ENCODE peak calls at places on chromosomes 4 and X, in eight cellular contexts. Q is CD4-positive, alpha-beta T cell; K is mammary epithelial cell; O is left lung; H is vagina; X is SJSA1; S is GM23248; L is breast epithelium. I is an unnamed sample.

GRCh38 chr4:13347517-13348125 is 136.5 kb downstream of the RAB28 start:
- DNase-seq in O (no peak), Q (no peak), S (peak; percentile 56), L (no peak), X (peak; percentile 80), K (peak; percentile 6), H (no peak), I (no peak)

GRCh38 chr4:55008166-55009056 is 117.0 kb downstream of the KDR start:
- DNase-seq in X (no peak), H (no peak), Q (no peak), O (no peak), K (no peak), L (no peak), S (peak; percentile 24), I (no peak)

GRCh38 chrX:40099046-40099968 is 1.5 kb upstream of the BCOR start:
- DNase-seq in O (peak; percentile 54), L (no peak), Q (no peak), S (peak; percentile 59), X (peak; percentile 61), K (no peak), H (no peak), I (peak; percentile 34)

GRCh38 chr4:27366424-27366823 is 505.8 kb downstream of the STIM2 start:
- DNase-seq in H (no peak), X (no peak), O (no peak), L (no peak), S (peak; percentile 52), Q (no peak), K (peak; percentile 37), I (no peak)

GRCh38 chr4:138090145-138090917 is 151.8 kb downstream of the SLC7A11 start:
- DNase-seq in K (peak; percentile 75), S (peak; percentile 74), Q (no peak), X (peak; percentile 61), O (no peak), H (no peak), L (peak; percentile 28), I (peak; percentile 42)

GRCh38 chr4:102299708-102300107 is 45.6 kb downstream of the SLC39A8 start:
- DNase-seq in Q (no peak), L (no peak), X (peak; percentile 53), S (peak; percentile 70), O (no peak), H (no peak), K (peak; percentile 11), I (no peak)

GRCh38 chrX:46791927-46792825 is 33.3 kb upstream of the SLC9A7 start:
- DNase-seq in K (peak; percentile 91), S (peak; percentile 89), O (peak; percentile 45), X (peak; percentile 84), L (peak; percentile 46), H (no peak), Q (no peak), I (no peak)

GRCh38 chr4:67746797-67747495 is 7.2 kb downstream of the GNRHR start:
- DNase-seq in O (no peak), X (no peak), L (no peak), Q (no peak), K (peak; percentile 43), S (peak; percentile 67), H (no peak), I (no peak)

GRCh38 chrX:45614853-45615252 is 414.2 kb upstream of the DIPK2B start:
- DNase-seq in S (no peak), L (no peak), H (no peak), O (no peak), Q (no peak), X (no peak), K (peak; percentile 39), I (no peak)

GRCh38 chrX:26889574-26889973 is 573.6 kb downstream of the PPP4R3C start:
- DNase-seq in H (no peak), Q (no peak), X (no peak), K (no peak), S (peak; percentile 33), O (no peak), L (no peak), I (no peak)

GRCh38 chr4:44725166-44725565 is 1.2 kb downstream of the GNPDA2 start:
- DNase-seq in X (no peak), L (no peak), H (no peak), K (peak; percentile 20), S (peak; percentile 62), O (no peak), Q (no peak), I (no peak)

GRCh38 chr4:22029803-22030202 is 81.2 kb upstream of the KCNIP4 start:
- DNase-seq in L (no peak), Q (no peak), H (no peak), X (no peak), K (no peak), S (no peak), O (no peak), I (no peak)

GRCh38 chr4:87073570-87074470 is 139.0 kb downstream of the AFF1 start:
- DNase-seq in H (no peak), O (no peak), Q (peak; percentile 17), S (no peak), K (peak; percentile 17), L (no peak), X (no peak), I (no peak)

GRCh38 chr4:106587558-106587957 is 219.0 kb upstream of the GIMD1 start:
- DNase-seq in Q (no peak), H (no peak), L (no peak), S (peak; percentile 86), K (peak; percentile 82), X (peak; percentile 47), O (no peak), I (no peak)

GRCh38 chrX:70554081-70554480 is 109.4 kb downstream of the DLG3 start:
- DNase-seq in X (no peak), K (peak; percentile 7), Q (no peak), O (no peak), L (no peak), H (no peak), S (peak; percentile 56), I (no peak)

GRCh38 chr4:13349096-13349495 is 135.0 kb downstream of the RAB28 start:
- DNase-seq in H (no peak), S (peak; percentile 56), X (peak; percentile 79), K (peak; percentile 28), Q (no peak), O (no peak), L (no peak), I (no peak)

GRCh38 chr4:108080752-108081151 is 88.0 kb downstream of the LEF1 start:
- DNase-seq in L (no peak), K (no peak), O (no peak), Q (peak; percentile 35), X (no peak), S (no peak), H (no peak), I (no peak)

GRCh38 chrX:38055170-38055847 is 49.0 kb downstream of the SYTL5 start:
- DNase-seq in K (peak; percentile 60), H (no peak), O (no peak), S (peak; percentile 43), Q (no peak), L (no peak), X (no peak), I (no peak)

GRCh38 chrX:31590581-31591113 is 518.8 kb upstream of the FTHL17 start:
- DNase-seq in L (no peak), S (peak; percentile 74), Q (no peak), O (no peak), X (no peak), H (no peak), K (peak; percentile 48), I (no peak)

GRCh38 chrX:115367455-115367854 is 77.9 kb downstream of the LUZP4 start:
- DNase-seq in X (peak; percentile 62), O (no peak), H (no peak), K (peak; percentile 72), S (peak; percentile 81), L (peak; percentile 39), Q (no peak), I (no peak)

GRCh38 chrX:118521435-118521834 is 25.8 kb downstream of the DOCK11 start:
- DNase-seq in L (no peak), K (no peak), X (no peak), H (no peak), O (no peak), S (peak; percentile 82), Q (no peak), I (no peak)

GRCh38 chr4:152106113-152106763 is 345.4 kb upstream of the GATB start:
- DNase-seq in Q (no peak), L (no peak), O (peak; percentile 87), X (peak; percentile 92), K (peak; percentile 92), H (no peak), S (peak; percentile 97), I (peak; percentile 53)

GRCh38 chr4:6616087-6616995 is 24.1 kb upstream of the MRFAP1 start:
- DNase-seq in H (no peak), X (no peak), Q (no peak), O (no peak), S (no peak), K (no peak), L (no peak), I (no peak)
- H3K9me3 ChIP-seq in H (no peaks in the 10 kb centered on the region), X (no peaks in the 10 kb centered on the region), Q (no peaks in the 10 kb centered on the region), O (no peaks in the 10 kb centered on the region), S (no peaks in the 10 kb centered on the region), K (no peaks in the 10 kb centered on the region), L (no peaks in the 10 kb centered on the region), I (no peaks in the 10 kb centered on the region)

DNA sequence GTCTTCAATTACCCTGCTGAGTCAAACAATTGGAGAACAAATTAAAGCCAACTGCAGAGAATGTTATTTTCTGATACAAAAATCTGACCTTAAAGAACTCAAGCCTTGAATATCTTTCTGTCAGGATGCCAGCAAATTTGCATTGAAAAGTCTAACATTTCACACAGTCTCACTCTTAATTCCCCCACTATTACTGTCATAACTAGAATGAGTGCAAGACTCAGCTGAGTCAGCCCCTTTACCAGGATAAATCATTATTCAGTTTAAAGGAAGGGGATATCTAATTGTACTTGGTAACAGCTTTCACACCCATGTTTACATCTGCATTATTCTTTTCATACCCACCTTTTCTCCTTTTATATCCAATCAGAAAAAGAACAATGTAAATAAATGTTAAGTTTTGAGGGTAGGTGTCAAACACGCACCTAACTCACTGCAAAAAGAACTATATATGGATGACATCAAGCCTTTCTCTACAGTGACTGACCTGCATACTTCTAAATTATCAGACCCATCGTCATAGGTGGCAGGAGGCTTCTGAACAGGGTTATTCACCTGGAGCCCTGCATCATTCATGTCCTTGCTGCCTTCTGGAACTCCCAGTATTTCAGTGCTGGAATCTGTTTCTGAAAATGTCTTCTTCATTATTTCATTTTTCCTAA is 117.4 kb downstream of the TMA16 start:
- DNase-seq in L (no peak), Q (no peak), O (no peak), X (no peak), H (no peak), S (no peak), K (no peak), I (no peak)
- H3K27ac ChIP-seq in L (no peak overlapping the region), Q (no peak overlapping the region), O (peak overlapping the region; percentile 1), X (no peak overlapping the region), H (no peak overlapping the region), S (no peak overlapping the region), K (no peak overlapping the region), I (no peak overlapping the region)

GRCh38 chr4:175986-176385 is 51.7 kb downstream of the ZNF718 start:
- DNase-seq in H (no peak), S (no peak), L (no peak), O (no peak), Q (no peak), K (no peak), X (no peak), I (no peak)
- H3K9me3 ChIP-seq in H (peaks cover 64% of the 10 kb centered on the region), S (peaks cover 5% of the 10 kb centered on the region), L (peaks cover 99% of the 10 kb centered on the region), O (peaks cover 20% of the 10 kb centered on the region), Q (peaks cover 100% of the 10 kb centered on the region), K (peaks cover 33% of the 10 kb centered on the region), X (no peaks in the 10 kb centered on the region), I (peaks cover 46% of the 10 kb centered on the region)

DNA sequence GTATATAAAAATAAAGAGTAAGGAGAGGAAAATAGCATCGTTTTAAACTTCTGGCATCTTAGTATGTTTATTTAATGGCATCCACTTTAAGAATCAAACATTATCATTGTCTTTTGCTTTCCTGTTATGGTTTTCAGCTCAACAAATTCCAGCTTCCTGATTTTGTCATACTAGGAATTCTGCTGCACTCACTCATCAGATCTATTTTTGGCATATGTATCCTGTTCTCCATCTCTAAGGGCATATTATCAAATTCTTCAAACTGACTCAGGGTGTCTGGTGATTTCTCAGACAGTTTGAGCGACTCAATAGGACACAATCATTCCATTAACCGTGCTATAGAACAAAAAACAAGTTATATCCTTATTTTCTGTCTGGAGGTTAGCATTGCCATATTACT is 248.5 kb upstream of the DIAPH2 start:
- DNase-seq in L (no peak), X (no peak), H (no peak), S (peak; percentile 48), K (no peak), O (no peak), Q (no peak), I (no peak)
- H3K27ac ChIP-seq in L (no peak overlapping the region), X (peak overlapping the region; percentile 67), H (peak overlapping the region; percentile 17), S (peak overlapping the region; percentile 54), K (no peak overlapping the region), O (no peak overlapping the region), Q (no peak overlapping the region), I (no peak overlapping the region)

I was measured in uterus.